ENCODE peak calls at places on chromosomes 4 and X, in six cellular contexts. N, B, E, K, O and R are unnamed samples.

GRCh38 chr4:123351713-123352112 is 44.9 kb upstream of the SPRY1 start:
- DNase-seq in K (no peak), O (no peak), N (no peak), B (no peak), E (no peak), R (no peak)

GRCh38 chr4:89134775-89135319 is 23.5 kb downstream of the TIGD2 start:
- DNase-seq in B (no peak), N (no peak), E (peak), O (no peak), K (no peak), R (no peak)

GRCh38 chr4:10587697-10588096 is 96.9 kb downstream of the CLNK start:
- DNase-seq in O (no peak), N (no peak), E (no peak), K (no peak), B (no peak), R (no peak)

GRCh38 chr4:141041021-141041476 is 92.2 kb downstream of the RNF150 start:
- DNase-seq in E (no peak), K (no peak), B (no peak), O (no peak), N (no peak), R (no peak)

GRCh38 chr4:122500852-122501501 is 44.5 kb upstream of the IL2 start:
- DNase-seq in O (no peak), E (peak), B (no peak), N (no peak), K (no peak), R (no peak)

GRCh38 chrX:71999535-71999934 is 88.9 kb downstream of the NHSL2 start:
- DNase-seq in E (no peak), O (no peak), N (no peak), K (no peak), B (no peak), R (no peak)

GRCh38 chrX:103704863-103705262 is 5.8 kb upstream of the TMEM31 start:
- DNase-seq in O (no peak), E (no peak), B (no peak), K (no peak), N (no peak), R (no peak)

GRCh38 chr4:39375478-39375877 is 9.3 kb upstream of the RFC1 start:
- DNase-seq in O (no peak), B (no peak), N (no peak), E (no peak), K (no peak), R (no peak)

GRCh38 chr4:123363729-123364128 is 32.9 kb upstream of the SPRY1 start:
- DNase-seq in O (no peak), B (no peak), N (no peak), E (no peak), K (peak), R (no peak)

GRCh38 chr4:4853371-4853823 is 6.1 kb upstream of the MSX1 start:
- DNase-seq in E (no peak), O (no peak), K (peak), B (no peak), N (no peak), R (no peak)

GRCh38 chrX:69152398-69152797 is 12.9 kb downstream of the PJA1 start:
- DNase-seq in E (peak), B (no peak), K (no peak), N (no peak), O (no peak), R (no peak)

GRCh38 chr4:62914758-62915157 is 1494.5 kb downstream of the TECRL start:
- DNase-seq in B (no peak), O (no peak), K (no peak), E (no peak), N (no peak), R (no peak)

GRCh38 chr4:36304138-36304681 is 22.8 kb downstream of the DTHD1 start:
- DNase-seq in E (no peak), B (no peak), K (no peak), O (no peak), N (no peak), R (no peak)

GRCh38 chr4:2623442-2623841 is 87.0 kb downstream of the FAM193A start:
- DNase-seq in N (no peak), B (no peak), E (no peak), O (no peak), K (no peak), R (no peak)

GRCh38 chrX:41334866-41335589 is 1.1 kb downstream of the DDX3X start:
- DNase-seq in E (peak), K (peak), O (peak), N (no peak), B (peak), R (peak)

GRCh38 chrX:43559643-43560042 is 96.5 kb upstream of the MAOA start:
- DNase-seq in K (peak), E (peak), B (no peak), O (peak), N (no peak), R (no peak)

GRCh38 chr4:123939621-123940020 is 543.0 kb downstream of the SPRY1 start:
- DNase-seq in K (no peak), B (no peak), E (peak), O (no peak), N (no peak), R (no peak)

GRCh38 chrX:78595901-78596502 is 63.1 kb downstream of the RTL3 start:
- DNase-seq in E (peak), O (peak), N (no peak), B (no peak), K (no peak), R (no peak)

GRCh38 chrX:131764224-131764623 is 220.3 kb downstream of the OR13H1 start:
- DNase-seq in E (no peak), N (no peak), B (no peak), K (no peak), O (no peak), R (no peak)

GRCh38 chr4:11720292-11720691 is 291.6 kb upstream of the HS3ST1 start:
- DNase-seq in K (peak), B (no peak), E (peak), O (peak), N (no peak), R (peak)

GRCh38 chrX:39736219-39737211 is 361.2 kb downstream of the BCOR start:
- DNase-seq in B (no peak), N (peak), K (no peak), E (peak), O (no peak), R (no peak)

GRCh38 chrX:10507876-10508275 is 112.5 kb downstream of the MID1 start:
- DNase-seq in B (no peak), N (no peak), E (no peak), O (no peak), K (no peak), R (no peak)

GRCh38 chrX:19382500-19383145 is 38.9 kb downstream of the PDHA1 start:
- DNase-seq in O (peak), E (peak), K (peak), N (no peak), B (peak), R (peak)

GRCh38 chr4:57607616-57608150 is 497.5 kb upstream of the IGFBP7 start:
- DNase-seq in B (no peak), N (no peak), O (no peak), E (no peak), K (no peak), R (no peak)

GRCh38 chr4:40283968-40284367 is 51.2 kb upstream of the CHRNA9 start:
- DNase-seq in K (peak), N (no peak), E (no peak), B (peak), O (no peak), R (peak)

GRCh38 chr4:8315343-8316250 is 46.0 kb downstream of the HTRA3 start:
- DNase-seq in O (no peak), K (no peak), N (no peak), E (peak), B (no peak), R (no peak)

GRCh38 chr4:127370495-127371069 is 262.2 kb upstream of the INTU start:
- DNase-seq in O (no peak), B (no peak), E (peak), N (no peak), K (no peak), R (no peak)

GRCh38 chrX:24870143-24870542 is 145.6 kb downstream of the ARX start:
- DNase-seq in O (no peak), B (no peak), N (no peak), E (peak), K (no peak), R (no peak)

GRCh38 chr4:107276052-107276451 is 239.9 kb upstream of the DKK2 start:
- DNase-seq in N (no peak), K (no peak), B (no peak), E (no peak), O (no peak), R (no peak)

GRCh38 chr4:49063670-49064069 is 77.6 kb downstream of the CWH43 start:
- DNase-seq in K (no peak), B (no peak), E (no peak), N (no peak), O (no peak), R (no peak)

GRCh38 chr4:87196927-87197326 is 23.5 kb downstream of the KLHL8 start:
- DNase-seq in E (no peak), O (no peak), N (no peak), B (no peak), K (no peak), R (no peak)

GRCh38 chr4:183875251-183875825 is 29.8 kb upstream of the STOX2 start:
- DNase-seq in K (no peak), E (no peak), O (no peak), B (no peak), N (no peak), R (no peak)

GRCh38 chrX:108735680-108736508 is 469 bp downstream of the IRS4 start:
- DNase-seq in N (no peak), B (no peak), O (peak), E (peak), K (peak), R (peak)

GRCh38 chr4:184163813-184164212 is 53.9 kb downstream of the ENPP6 start:
- DNase-seq in K (peak), E (peak), B (no peak), O (peak), N (no peak), R (peak)

GRCh38 chr4:77877771-77878170 is 15.1 kb downstream of the MRPL1 start:
- DNase-seq in K (no peak), O (peak), B (no peak), E (no peak), N (no peak), R (no peak)